ENCODE peak calls at places on chromosomes 16 and 17, in seven cellular contexts. One of them, this sample, is unnamed.

GRCh38 chr17:43547189-43547550 is 1.0 kb upstream of the ETV4 start:
- DNase-seq in naive thymus-derived CD4-positive, alpha-beta T cell: no peak
- DNase-seq in brain microvascular endothelial cell: no peak
- DNase-seq in neural progenitor cell: no peak
- DNase-seq in thoracic aorta: no peak
- DNase-seq in AG04450: no peak
- DNase-seq in mesendoderm: no peak
- DNase-seq in this sample: no peak

GRCh38 chr17:79217473-79218135 is 143.0 kb downstream of the ENGASE start:
- DNase-seq in naive thymus-derived CD4-positive, alpha-beta T cell: no peak
- DNase-seq in brain microvascular endothelial cell: no peak
- DNase-seq in neural progenitor cell: no peak
- DNase-seq in thoracic aorta: no peak
- DNase-seq in AG04450: no peak
- DNase-seq in mesendoderm: no peak
- DNase-seq in this sample: no peak

GRCh38 chr16:22373662-22374310 is 633 bp downstream of the CDR2 start:
- DNase-seq in naive thymus-derived CD4-positive, alpha-beta T cell: peak
- DNase-seq in brain microvascular endothelial cell: no peak
- DNase-seq in neural progenitor cell: peak
- DNase-seq in thoracic aorta: no peak
- DNase-seq in AG04450: no peak
- DNase-seq in mesendoderm: peak
- DNase-seq in this sample: peak

GRCh38 chr17:5587431-5588032 is 3.2 kb upstream of the NLRP1 start:
- DNase-seq in naive thymus-derived CD4-positive, alpha-beta T cell: peak
- DNase-seq in brain microvascular endothelial cell: peak
- DNase-seq in neural progenitor cell: peak
- DNase-seq in thoracic aorta: no peak
- DNase-seq in AG04450: peak
- DNase-seq in mesendoderm: peak
- DNase-seq in this sample: peak

GRCh38 chr17:67475161-67475887 is 98.2 kb downstream of the PITPNC1 start:
- DNase-seq in naive thymus-derived CD4-positive, alpha-beta T cell: peak
- DNase-seq in brain microvascular endothelial cell: peak
- DNase-seq in neural progenitor cell: peak
- DNase-seq in thoracic aorta: no peak
- DNase-seq in AG04450: no peak
- DNase-seq in mesendoderm: peak
- DNase-seq in this sample: peak

GRCh38 chr16:22948058-22948602 is 134.2 kb downstream of the HS3ST2 start:
- DNase-seq in naive thymus-derived CD4-positive, alpha-beta T cell: no peak
- DNase-seq in brain microvascular endothelial cell: no peak
- DNase-seq in neural progenitor cell: no peak
- DNase-seq in thoracic aorta: no peak
- DNase-seq in AG04450: no peak
- DNase-seq in mesendoderm: peak
- DNase-seq in this sample: no peak

GRCh38 chr17:16013943-16014407 is 14.4 kb downstream of the TTC19 start:
- DNase-seq in naive thymus-derived CD4-positive, alpha-beta T cell: no peak
- DNase-seq in brain microvascular endothelial cell: peak
- DNase-seq in neural progenitor cell: peak
- DNase-seq in thoracic aorta: no peak
- DNase-seq in AG04450: peak
- DNase-seq in mesendoderm: peak
- DNase-seq in this sample: peak

GRCh38 chr17:48996696-48997102 is 486 bp upstream of the IGF2BP1 start:
- DNase-seq in naive thymus-derived CD4-positive, alpha-beta T cell: no peak
- DNase-seq in brain microvascular endothelial cell: no peak
- DNase-seq in neural progenitor cell: no peak
- DNase-seq in thoracic aorta: no peak
- DNase-seq in AG04450: no peak
- DNase-seq in mesendoderm: no peak
- DNase-seq in this sample: no peak

GRCh38 chr17:29073520-29073919 is 30.6 kb downstream of the PIPOX start:
- DNase-seq in naive thymus-derived CD4-positive, alpha-beta T cell: no peak
- DNase-seq in brain microvascular endothelial cell: no peak
- DNase-seq in neural progenitor cell: no peak
- DNase-seq in thoracic aorta: no peak
- DNase-seq in AG04450: no peak
- DNase-seq in mesendoderm: no peak
- DNase-seq in this sample: no peak

GRCh38 chr16:81723098-81723723 is 55.9 kb upstream of the PLCG2 start:
- DNase-seq in naive thymus-derived CD4-positive, alpha-beta T cell: peak
- DNase-seq in brain microvascular endothelial cell: peak
- DNase-seq in neural progenitor cell: peak
- DNase-seq in thoracic aorta: no peak
- DNase-seq in AG04450: no peak
- DNase-seq in mesendoderm: peak
- DNase-seq in this sample: peak

GRCh38 chr16:4315185-4316102 is at the start of gene GLIS2:
- DNase-seq in naive thymus-derived CD4-positive, alpha-beta T cell: no peak
- DNase-seq in brain microvascular endothelial cell: no peak
- DNase-seq in neural progenitor cell: peak
- DNase-seq in thoracic aorta: no peak
- DNase-seq in AG04450: no peak
- DNase-seq in mesendoderm: peak
- DNase-seq in this sample: peak

GRCh38 chr17:73126716-73127473 is 34.4 kb upstream of the SLC39A11 start:
- DNase-seq in naive thymus-derived CD4-positive, alpha-beta T cell: no peak
- DNase-seq in brain microvascular endothelial cell: no peak
- DNase-seq in neural progenitor cell: no peak
- DNase-seq in thoracic aorta: no peak
- DNase-seq in AG04450: no peak
- DNase-seq in mesendoderm: peak
- DNase-seq in this sample: no peak

GRCh38 chr16:13245713-13246377 is 344.4 kb downstream of the SHISA9 start:
- DNase-seq in naive thymus-derived CD4-positive, alpha-beta T cell: no peak
- DNase-seq in brain microvascular endothelial cell: no peak
- DNase-seq in neural progenitor cell: no peak
- DNase-seq in thoracic aorta: no peak
- DNase-seq in AG04450: no peak
- DNase-seq in mesendoderm: no peak
- DNase-seq in this sample: no peak

GRCh38 chr17:80781851-80782277 is 209.8 kb upstream of the CHMP6 start:
- DNase-seq in naive thymus-derived CD4-positive, alpha-beta T cell: no peak
- DNase-seq in brain microvascular endothelial cell: no peak
- DNase-seq in neural progenitor cell: no peak
- DNase-seq in thoracic aorta: no peak
- DNase-seq in AG04450: no peak
- DNase-seq in mesendoderm: no peak
- DNase-seq in this sample: no peak

GRCh38 chr16:57503366-57503765 is 17.1 kb upstream of the DOK4 start:
- DNase-seq in naive thymus-derived CD4-positive, alpha-beta T cell: no peak
- DNase-seq in brain microvascular endothelial cell: no peak
- DNase-seq in neural progenitor cell: no peak
- DNase-seq in thoracic aorta: no peak
- DNase-seq in AG04450: no peak
- DNase-seq in mesendoderm: no peak
- DNase-seq in this sample: no peak

GRCh38 chr17:44820631-44821196 is 9.4 kb downstream of the GJC1 start:
- DNase-seq in naive thymus-derived CD4-positive, alpha-beta T cell: no peak
- DNase-seq in brain microvascular endothelial cell: peak
- DNase-seq in neural progenitor cell: no peak
- DNase-seq in thoracic aorta: no peak
- DNase-seq in AG04450: peak
- DNase-seq in mesendoderm: peak
- DNase-seq in this sample: peak

GRCh38 chr16:53142823-53143568 is 88.2 kb downstream of the CHD9 start:
- DNase-seq in naive thymus-derived CD4-positive, alpha-beta T cell: no peak
- DNase-seq in brain microvascular endothelial cell: no peak
- DNase-seq in neural progenitor cell: no peak
- DNase-seq in thoracic aorta: no peak
- DNase-seq in AG04450: no peak
- DNase-seq in mesendoderm: no peak
- DNase-seq in this sample: no peak

GRCh38 chr16:74749291-74750055 is 25.1 kb downstream of the FA2H start:
- DNase-seq in naive thymus-derived CD4-positive, alpha-beta T cell: no peak
- DNase-seq in brain microvascular endothelial cell: no peak
- DNase-seq in neural progenitor cell: peak
- DNase-seq in thoracic aorta: no peak
- DNase-seq in AG04450: no peak
- DNase-seq in mesendoderm: peak
- DNase-seq in this sample: no peak

GRCh38 chr16:64152010-64152767 is 969.7 kb downstream of the CDH11 start:
- DNase-seq in naive thymus-derived CD4-positive, alpha-beta T cell: no peak
- DNase-seq in brain microvascular endothelial cell: no peak
- DNase-seq in neural progenitor cell: no peak
- DNase-seq in thoracic aorta: no peak
- DNase-seq in AG04450: no peak
- DNase-seq in mesendoderm: no peak
- DNase-seq in this sample: no peak

DNA sequence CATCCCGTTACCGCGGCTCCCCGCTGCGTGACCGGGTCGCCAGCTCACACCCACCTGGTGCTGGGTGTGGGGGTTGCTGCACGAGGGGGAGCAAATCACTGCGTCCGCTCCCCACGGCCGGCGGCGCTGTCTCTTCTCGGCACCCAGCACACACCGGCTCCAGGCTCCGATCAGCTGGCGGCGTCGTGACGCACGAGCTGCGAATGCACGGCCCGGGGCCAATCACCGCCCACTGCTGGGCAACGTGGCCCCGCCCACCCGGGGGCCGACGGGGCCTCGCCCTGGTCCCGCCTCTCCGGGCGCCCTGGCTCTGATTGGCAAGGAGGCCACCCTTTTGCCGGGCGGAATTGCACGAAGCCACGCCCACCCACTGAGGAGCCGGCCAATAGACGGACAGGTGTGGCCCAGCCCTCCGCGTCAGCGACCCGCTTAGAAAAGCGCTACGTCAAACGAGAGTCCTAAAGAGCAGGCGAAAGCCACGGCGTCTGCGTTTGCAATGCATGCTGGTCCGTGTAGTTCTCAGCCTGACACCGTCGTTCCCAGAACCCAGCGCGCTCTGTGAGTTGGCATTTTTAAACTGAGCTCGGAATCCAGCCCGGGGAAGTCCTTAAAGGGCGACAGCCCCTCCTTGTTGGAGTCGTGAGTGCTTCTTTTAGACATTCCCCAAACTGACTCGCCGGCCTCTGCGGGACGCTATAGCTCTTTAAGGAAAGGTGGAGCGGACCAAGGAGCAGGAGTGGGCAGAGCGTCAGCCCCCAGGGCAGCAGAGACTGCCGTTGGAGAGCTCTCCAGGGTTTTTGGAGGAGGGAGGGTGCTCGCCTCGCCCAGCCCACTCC is 6.1 kb upstream of the TLCD2 start:
- DNase-seq in naive thymus-derived CD4-positive, alpha-beta T cell: peak
- DNase-seq in brain microvascular endothelial cell: peak
- DNase-seq in neural progenitor cell: peak
- DNase-seq in thoracic aorta: peak
- DNase-seq in AG04450: peak
- DNase-seq in mesendoderm: peak
- DNase-seq in this sample: peak
- H3K27ac ChIP-seq in naive thymus-derived CD4-positive, alpha-beta T cell: peak
- H3K27ac ChIP-seq in brain microvascular endothelial cell: peak
- H3K27ac ChIP-seq in neural progenitor cell: peak
- H3K27ac ChIP-seq in thoracic aorta: peak
- H3K27ac ChIP-seq in AG04450: peak
- H3K27ac ChIP-seq in mesendoderm: peak
- H3K27ac ChIP-seq in this sample: peak

DNA sequence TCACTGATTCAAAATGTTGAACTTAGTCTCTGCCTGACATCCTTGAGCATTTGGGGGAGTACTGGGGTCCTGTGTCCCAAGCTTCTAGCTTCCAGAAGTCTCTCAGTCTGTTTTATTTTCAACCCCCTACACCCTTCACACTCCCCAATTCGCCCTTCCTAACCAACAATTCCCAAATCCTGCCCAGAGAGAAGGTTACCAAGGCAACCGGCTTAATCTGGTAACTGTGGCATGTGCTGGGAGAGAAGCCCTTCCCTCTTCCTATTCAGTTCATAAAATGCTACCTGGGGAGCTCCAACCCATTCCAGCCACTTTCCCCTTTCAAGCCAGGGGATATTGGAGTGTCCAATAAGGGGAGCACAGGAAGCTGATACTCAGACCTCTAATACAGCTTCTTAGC is 1.3 kb upstream of the RAPGEFL1 start:
- DNase-seq in naive thymus-derived CD4-positive, alpha-beta T cell: no peak
- DNase-seq in brain microvascular endothelial cell: no peak
- DNase-seq in neural progenitor cell: peak
- DNase-seq in thoracic aorta: no peak
- DNase-seq in AG04450: no peak
- DNase-seq in mesendoderm: peak
- DNase-seq in this sample: no peak
- H3K27ac ChIP-seq in naive thymus-derived CD4-positive, alpha-beta T cell: no peak
- H3K27ac ChIP-seq in brain microvascular endothelial cell: no peak
- H3K27ac ChIP-seq in neural progenitor cell: no peak
- H3K27ac ChIP-seq in thoracic aorta: no peak
- H3K27ac ChIP-seq in AG04450: no peak
- H3K27ac ChIP-seq in mesendoderm: no peak
- H3K27ac ChIP-seq in this sample: no peak

GRCh38 chr17:12043702-12044101 is 23.0 kb downstream of the MAP2K4 start:
- DNase-seq in naive thymus-derived CD4-positive, alpha-beta T cell: no peak
- DNase-seq in brain microvascular endothelial cell: no peak
- DNase-seq in neural progenitor cell: no peak
- DNase-seq in thoracic aorta: no peak
- DNase-seq in AG04450: no peak
- DNase-seq in mesendoderm: no peak
- DNase-seq in this sample: no peak

GRCh38 chr17:12037970-12038369 is 17.3 kb downstream of the MAP2K4 start:
- DNase-seq in naive thymus-derived CD4-positive, alpha-beta T cell: no peak
- DNase-seq in brain microvascular endothelial cell: no peak
- DNase-seq in neural progenitor cell: no peak
- DNase-seq in thoracic aorta: no peak
- DNase-seq in AG04450: no peak
- DNase-seq in mesendoderm: no peak
- DNase-seq in this sample: no peak

GRCh38 chr17:12040478-12040877 is 19.8 kb downstream of the MAP2K4 start:
- DNase-seq in naive thymus-derived CD4-positive, alpha-beta T cell: no peak
- DNase-seq in brain microvascular endothelial cell: no peak
- DNase-seq in neural progenitor cell: no peak
- DNase-seq in thoracic aorta: no peak
- DNase-seq in AG04450: no peak
- DNase-seq in mesendoderm: no peak
- DNase-seq in this sample: no peak

GRCh38 chr17:12046786-12047185 is 26.1 kb downstream of the MAP2K4 start:
- DNase-seq in naive thymus-derived CD4-positive, alpha-beta T cell: no peak
- DNase-seq in brain microvascular endothelial cell: no peak
- DNase-seq in neural progenitor cell: peak
- DNase-seq in thoracic aorta: no peak
- DNase-seq in AG04450: no peak
- DNase-seq in mesendoderm: peak
- DNase-seq in this sample: no peak

DNA sequence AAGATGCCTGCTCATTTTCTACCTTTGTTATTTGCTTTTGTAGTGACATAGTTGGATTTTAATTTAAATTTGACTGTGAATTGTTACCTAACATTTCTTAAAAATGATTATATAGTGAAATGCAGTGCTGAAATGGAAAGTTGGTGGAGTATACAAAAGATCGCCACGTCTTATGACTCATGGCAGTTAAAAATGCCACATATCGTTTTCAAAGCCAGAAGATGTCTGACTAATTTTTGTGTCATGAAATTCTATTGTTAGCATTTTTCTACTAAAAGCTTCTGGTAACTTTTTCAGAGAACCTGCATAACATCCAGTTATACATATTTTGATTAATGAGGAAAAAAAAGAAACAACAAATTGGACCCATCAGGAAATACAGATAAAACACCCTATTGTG is 20.6 kb downstream of the MAP2K4 start:
- DNase-seq in naive thymus-derived CD4-positive, alpha-beta T cell: no peak
- DNase-seq in brain microvascular endothelial cell: peak
- DNase-seq in neural progenitor cell: no peak
- DNase-seq in thoracic aorta: no peak
- DNase-seq in AG04450: peak
- DNase-seq in mesendoderm: no peak
- DNase-seq in this sample: peak
- H3K27ac ChIP-seq in naive thymus-derived CD4-positive, alpha-beta T cell: no peak
- H3K27ac ChIP-seq in brain microvascular endothelial cell: no peak
- H3K27ac ChIP-seq in neural progenitor cell: no peak
- H3K27ac ChIP-seq in thoracic aorta: no peak
- H3K27ac ChIP-seq in AG04450: no peak
- H3K27ac ChIP-seq in mesendoderm: no peak
- H3K27ac ChIP-seq in this sample: no peak

GRCh38 chr17:58059141-58059540 is 24.1 kb upstream of the DYNLL2 start:
- DNase-seq in naive thymus-derived CD4-positive, alpha-beta T cell: no peak
- DNase-seq in brain microvascular endothelial cell: no peak
- DNase-seq in neural progenitor cell: no peak
- DNase-seq in thoracic aorta: no peak
- DNase-seq in AG04450: no peak
- DNase-seq in mesendoderm: peak
- DNase-seq in this sample: no peak
- H3K27ac ChIP-seq in naive thymus-derived CD4-positive, alpha-beta T cell: no peak
- H3K27ac ChIP-seq in brain microvascular endothelial cell: no peak
- H3K27ac ChIP-seq in neural progenitor cell: no peak
- H3K27ac ChIP-seq in thoracic aorta: no peak
- H3K27ac ChIP-seq in AG04450: no peak
- H3K27ac ChIP-seq in mesendoderm: no peak
- H3K27ac ChIP-seq in this sample: no peak

This sample was measured in A673.